ENCODE peak calls at places on chromosomes 12 and 14, in six cellular contexts. K, S, Q, O, Y and V are unnamed samples.
A peak's percentile ranks its signal among the peaks of the same experiment; 100 is the strongest.

GRCh38 chr12:12606793-12607589 is 4.7 kb upstream of the CREBL2 start:
- DNase-seq in K (no peak), S (peak; percentile 83), Q (peak; percentile 60), O (no peak), Y (peak; percentile 45), V (no peak)

GRCh38 chr14:94337274-94337673 is 14.1 kb upstream of the SERPINA6 start:
- DNase-seq in K (no peak), S (peak; percentile 21), Q (no peak), O (no peak), Y (no peak), V (no peak)

GRCh38 chr12:24937553-24938244 is 11.2 kb downstream of the BCAT1 start:
- DNase-seq in K (no peak), S (no peak), Q (no peak), O (no peak), Y (peak; percentile 54), V (no peak)

GRCh38 chr12:119693006-119693405 is 25.1 kb downstream of the PRKAB1 start:
- DNase-seq in K (no peak), S (peak; percentile 98), Q (no peak), O (peak; percentile 44), Y (no peak), V (peak; percentile 67)

GRCh38 chr14:74981833-74982232 is 20.9 kb upstream of the EIF2B2 start:
- DNase-seq in K (no peak), S (no peak), Q (no peak), O (no peak), Y (no peak), V (no peak)

GRCh38 chr14:61498811-61499210 is 177.4 kb downstream of the PRKCH start:
- DNase-seq in K (no peak), S (peak; percentile 94), Q (no peak), O (no peak), Y (no peak), V (no peak)

GRCh38 chr12:128801879-128802391 is 21.8 kb downstream of the SLC15A4 start:
- DNase-seq in K (no peak), S (no peak), Q (no peak), O (no peak), Y (no peak), V (no peak)

GRCh38 chr14:105537580-105538474 is 11.4 kb downstream of the TMEM121 start:
- DNase-seq in K (peak; percentile 77), S (peak; percentile 19), Q (peak; percentile 44), O (no peak), Y (peak; percentile 13), V (peak; percentile 76)

GRCh38 chr12:77406131-77406905 is 340.9 kb upstream of the E2F7 start:
- DNase-seq in K (no peak), S (no peak), Q (no peak), O (no peak), Y (no peak), V (no peak)

GRCh38 chr12:98828802-98829600 is 183.9 kb downstream of the APAF1 start:
- DNase-seq in K (no peak), S (no peak), Q (no peak), O (no peak), Y (no peak), V (no peak)

GRCh38 chr14:34334329-34334728 is 127.7 kb downstream of the SPTSSA start:
- DNase-seq in K (no peak), S (no peak), Q (no peak), O (no peak), Y (no peak), V (no peak)

GRCh38 chr12:119683816-119684215 is 15.9 kb downstream of the PRKAB1 start:
- DNase-seq in K (no peak), S (no peak), Q (no peak), O (no peak), Y (no peak), V (no peak)

GRCh38 chr12:25979563-25979962 is 21.1 kb downstream of the RASSF8 start:
- DNase-seq in K (no peak), S (no peak), Q (no peak), O (no peak), Y (peak; percentile 57), V (no peak)

GRCh38 chr14:100688598-100689499 is 37.8 kb upstream of the DLK1 start:
- DNase-seq in K (no peak), S (peak; percentile 65), Q (no peak), O (no peak), Y (peak; percentile 48), V (no peak)

DNA sequence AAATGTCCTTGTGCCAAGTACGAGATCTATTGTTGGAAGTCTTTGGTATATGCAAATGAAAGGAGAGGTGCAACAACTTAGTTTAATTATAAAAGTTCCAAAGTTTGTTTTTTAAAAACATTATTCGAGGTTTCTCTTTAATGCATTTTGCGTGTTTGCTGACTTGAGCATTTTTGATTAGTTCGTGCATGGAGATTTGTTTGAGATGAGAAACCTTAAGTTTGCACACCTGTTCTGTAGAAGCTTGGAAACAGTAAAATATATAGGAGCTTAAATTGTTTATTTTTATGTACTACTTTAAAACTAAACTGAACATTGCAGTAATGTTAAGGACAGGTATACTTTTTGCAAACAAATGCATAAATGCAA is 2.3 kb downstream of the HSPA2 start:
- DNase-seq in K (no peak), S (no peak), Q (no peak), O (no peak), Y (no peak), V (no peak)
- H3K27ac ChIP-seq in K (no peak overlapping the region), S (no peak overlapping the region), Q (no peak overlapping the region), O (no peak overlapping the region), Y (no peak overlapping the region), V (no peak overlapping the region)

DNA sequence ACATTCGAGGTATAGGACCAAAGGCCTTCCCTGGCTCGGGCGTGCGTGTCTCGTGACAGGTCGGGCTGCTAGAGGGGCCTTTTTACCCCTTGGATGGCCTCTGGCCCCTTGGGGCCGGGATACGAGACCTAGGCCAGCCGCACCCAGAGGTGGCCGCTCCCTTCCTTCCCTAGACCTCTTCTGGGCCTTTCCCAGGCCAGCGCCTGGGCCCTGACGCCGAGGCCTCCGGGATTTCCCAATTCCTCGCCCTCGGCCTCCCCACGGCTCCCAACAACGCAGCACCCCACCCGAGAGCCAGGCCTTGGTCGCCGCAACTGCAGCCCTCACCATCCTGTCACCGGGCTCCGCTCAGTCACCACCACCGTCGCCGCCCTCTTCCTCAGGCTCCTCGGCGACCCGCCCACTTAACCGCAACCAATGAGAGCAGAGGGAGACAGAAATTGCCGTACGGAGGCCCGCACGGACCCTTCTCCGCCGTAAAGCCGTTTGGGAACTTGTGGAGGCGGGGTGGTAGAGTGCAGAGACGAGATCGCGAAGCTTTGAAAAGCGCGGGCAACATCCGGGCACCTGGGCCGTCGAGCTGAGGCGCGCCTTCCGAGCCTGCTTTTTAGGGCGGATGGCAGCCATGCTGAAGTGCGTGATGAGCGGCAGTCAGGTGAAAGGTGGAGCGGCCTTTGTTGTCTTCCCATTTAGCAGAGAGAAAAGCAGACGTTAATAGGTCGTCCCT is at the start of the genes RAD9B and VPS29:
- DNase-seq in K (peak; percentile 99), S (peak; percentile 98), Q (peak; percentile 100), O (peak; percentile 98), Y (peak; percentile 99), V (peak; percentile 98)
- H3K4me3 ChIP-seq in K (peak within 1 kb of the TSS; percentile 92), S (peak within 1 kb of the TSS; percentile 82), Q (peak within 1 kb of the TSS; percentile 95), O (peak within 1 kb of the TSS; percentile 87), Y (peak within 1 kb of the TSS; percentile 81), V (peak within 1 kb of the TSS; percentile 98)

DNA sequence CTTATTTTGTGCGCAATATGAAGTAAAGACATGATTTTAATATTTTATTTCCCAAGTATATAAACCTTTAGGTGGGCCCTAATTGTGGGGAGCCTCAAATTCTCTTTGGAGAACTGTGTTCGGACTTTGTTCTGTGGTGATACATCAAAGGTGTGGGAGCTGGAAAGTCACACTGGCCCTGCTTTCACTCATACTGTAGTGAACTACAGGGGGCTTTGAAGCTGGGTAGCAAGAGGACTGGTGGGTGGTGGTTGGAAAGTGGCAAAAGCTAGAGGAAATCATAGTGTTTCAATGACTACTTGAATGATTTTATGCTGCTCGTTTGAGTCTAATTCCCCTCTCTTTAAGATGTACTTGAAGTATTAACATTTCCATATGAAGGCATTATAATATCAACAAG is 13.2 kb downstream of the TTC6 start:
- DNase-seq in K (no peak), S (no peak), Q (no peak), O (no peak), Y (no peak), V (no peak)
- H3K27me3 ChIP-seq in K (no peaks in the 10 kb centered on the region), S (peaks cover 87% of the 10 kb centered on the region), Q (no peaks in the 10 kb centered on the region), O (peaks cover under 1% of the 10 kb centered on the region), Y (no peaks in the 10 kb centered on the region), V (peaks cover 19% of the 10 kb centered on the region)

GRCh38 chr14:52874389-52874788 is 76.5 kb downstream of the FERMT2 start:
- DNase-seq in K (no peak), S (no peak), Q (no peak), O (no peak), Y (no peak), V (no peak)
- H3K27ac ChIP-seq in K (no peak overlapping the region), S (no peak overlapping the region), Q (no peak overlapping the region), O (no peak overlapping the region), Y (no peak overlapping the region), V (no peak overlapping the region)

GRCh38 chr14:24428628-24429394 is 657 bp downstream of the CBLN3 start:
- DNase-seq in K (no peak), S (no peak), Q (no peak), O (no peak), Y (peak; percentile 26), V (peak; percentile 28)
- H3K4me3 ChIP-seq in K (peak overlapping the region; percentile 68), S (no peak overlapping the region), Q (peak overlapping the region; percentile 24), O (peak overlapping the region; percentile 74), Y (no peak overlapping the region), V (peak overlapping the region; percentile 70)